ENCODE peak calls at places on chromosomes 6 and 20, in nine cellular contexts. K is colonic mucosa, N is breast epithelium, J is A549, X is aorta, I is prostate gland, G is AG04450, R is astrocyte, B is Panc1. H is an unnamed sample.

GRCh38 chr20:58634818-58635665 is 16.0 kb upstream of the STX16 start:
- DNase-seq in R (no peak), J (no peak), X (no peak), B (no peak), G (no peak), K (no peak), I (no peak), N (no peak), H (peak; percentile 66)

GRCh38 chr6:11714116-11714797 is 64.3 kb downstream of the ADTRP start:
- DNase-seq in J (no peak), X (no peak), G (no peak), B (no peak), K (peak; percentile 10), N (no peak), I (no peak), R (no peak), H (no peak)

GRCh38 chr6:108575905-108576494 is 15.3 kb downstream of the FOXO3 start:
- DNase-seq in K (no peak), G (no peak), I (no peak), N (no peak), B (no peak), X (no peak), J (no peak), R (no peak), H (no peak)

GRCh38 chr20:63657260-63657936 is 714 bp upstream of the RTEL1 start:
- DNase-seq in B (no peak), K (no peak), J (no peak), X (no peak), I (no peak), R (no peak), G (no peak), N (no peak), H (peak; percentile 68)

GRCh38 chr6:127938701-127939100 is 37.8 kb upstream of the THEMIS start:
- DNase-seq in X (no peak), K (no peak), N (no peak), J (no peak), I (no peak), G (no peak), R (peak; percentile 38), B (no peak), H (no peak)

GRCh38 chr6:169957351-169957963 is 206.0 kb downstream of the ERMARD start:
- DNase-seq in X (peak; percentile 42), B (no peak), N (peak; percentile 10), K (peak; percentile 11), I (no peak), J (no peak), G (no peak), R (no peak), H (peak; percentile 62)

GRCh38 chr6:73713426-73714147 is 17.6 kb downstream of the CD109 start:
- DNase-seq in J (no peak), R (no peak), I (no peak), G (no peak), N (no peak), B (no peak), X (no peak), K (no peak), H (no peak)

GRCh38 chr20:1467355-1468116 is 887 bp upstream of the NSFL1C start:
- DNase-seq in K (peak; percentile 66), B (no peak), R (no peak), G (no peak), N (peak; percentile 40), X (peak; percentile 76), I (no peak), J (no peak), H (no peak)

GRCh38 chr20:56925696-56926101 is 296.6 kb downstream of the TFAP2C start:
- DNase-seq in B (no peak), G (no peak), J (no peak), R (no peak), X (no peak), K (no peak), N (no peak), I (no peak), H (no peak)

GRCh38 chr20:57061058-57061900 is 205.2 kb downstream of the BMP7 start:
- DNase-seq in X (no peak), B (no peak), K (no peak), G (no peak), I (peak; percentile 58), R (no peak), N (peak; percentile 58), J (peak; percentile 67), H (no peak)

GRCh38 chr6:130991422-130992144 is 71.5 kb downstream of the EPB41L2 start:
- DNase-seq in N (no peak), X (no peak), R (no peak), K (no peak), B (no peak), I (no peak), G (no peak), J (no peak), H (no peak)

GRCh38 chr6:31356216-31356945 is 598 bp downstream of the HLA-B start:
- DNase-seq in X (no peak), K (peak; percentile 48), N (no peak), B (no peak), I (no peak), R (no peak), J (no peak), G (no peak), H (peak; percentile 86)

GRCh38 chr6:43386492-43386891 is 17.0 kb upstream of the ZNF318 start:
- DNase-seq in K (no peak), J (no peak), B (no peak), I (no peak), X (no peak), N (no peak), R (no peak), G (no peak), H (no peak)

GRCh38 chr6:35596448-35597442 is 84.0 kb upstream of the TULP1 start:
- DNase-seq in G (peak; percentile 46), I (no peak), J (no peak), N (no peak), X (no peak), R (peak; percentile 95), B (no peak), K (no peak), H (peak; percentile 15)
- H3K27ac ChIP-seq in G (no peak overlapping the region), I (peak overlapping the region; percentile 93), J (peak overlapping the region; percentile 51), N (peak overlapping the region; percentile 40), X (no peak overlapping the region), R (peak overlapping the region; percentile 45), B (no peak overlapping the region), K (no peak overlapping the region), H (no peak overlapping the region)

GRCh38 chr20:2654831-2655230 is 2.4 kb downstream of the NOP56 start:
- DNase-seq in J (no peak), N (no peak), X (no peak), G (no peak), B (no peak), I (no peak), K (no peak), R (no peak), H (no peak)
- H3K4me3 ChIP-seq in J (peak overlapping the region; percentile 78), N (no peak overlapping the region), X (no peak overlapping the region), G (no peak overlapping the region), B (peak overlapping the region; percentile 99), I (no peak overlapping the region), K (no peak overlapping the region), R (peak overlapping the region; percentile 100), H (no peak overlapping the region)

GRCh38 chr20:50224553-50225255 is 34.1 kb downstream of the CEBPB start:
- DNase-seq in J (no peak), I (no peak), N (peak; percentile 69), B (no peak), X (peak; percentile 86), G (peak; percentile 91), R (peak; percentile 95), K (peak; percentile 41), H (peak; percentile 93)

GRCh38 chr20:50221501-50222323 is 31.1 kb downstream of the CEBPB start:
- DNase-seq in G (no peak), N (no peak), I (no peak), B (no peak), K (no peak), R (peak; percentile 30), J (no peak), X (peak; percentile 64), H (peak; percentile 60)

GRCh38 chr20:50224052-50224451 is 33.4 kb downstream of the CEBPB start:
- DNase-seq in K (no peak), X (peak; percentile 26), N (no peak), B (no peak), G (no peak), R (no peak), J (no peak), I (no peak), H (no peak)

GRCh38 chr20:50222568-50223320 is 32.1 kb downstream of the CEBPB start:
- DNase-seq in K (no peak), B (no peak), G (no peak), R (no peak), I (no peak), N (no peak), J (no peak), X (peak; percentile 45), H (peak; percentile 66)

DNA sequence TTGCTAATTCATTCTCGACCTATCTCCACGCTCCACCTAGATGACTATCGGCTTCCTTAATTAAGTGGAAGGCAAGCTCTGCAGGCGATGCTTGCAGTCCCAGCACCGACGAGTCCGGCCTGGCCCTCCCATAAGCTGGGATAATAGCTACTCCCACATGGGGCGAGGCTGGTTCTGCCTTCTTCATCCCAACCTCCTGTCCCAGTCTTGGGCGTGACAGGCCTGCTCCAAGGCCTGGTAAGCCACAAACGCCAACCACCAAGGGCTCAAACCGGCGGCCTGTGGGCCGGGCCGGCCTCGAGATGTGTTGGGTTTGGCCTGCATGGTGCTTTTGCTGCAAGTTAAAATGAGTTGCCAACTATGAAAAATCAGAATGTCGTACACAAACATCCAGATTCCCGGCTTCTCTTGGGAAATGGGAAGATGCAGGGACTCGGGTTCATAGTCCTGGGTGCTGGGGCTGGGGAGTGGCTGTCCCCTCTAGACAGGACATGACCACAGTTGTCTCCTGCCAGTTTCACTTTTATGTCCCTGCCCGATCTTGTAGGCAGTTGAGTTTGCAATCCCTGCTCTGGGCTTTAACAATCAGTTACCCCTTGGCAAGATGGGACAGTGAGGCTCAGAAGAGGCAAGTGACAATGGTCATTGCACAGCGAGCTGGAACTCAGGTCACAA is 32.8 kb downstream of the CEBPB start:
- DNase-seq in G (no peak), I (no peak), R (no peak), N (no peak), X (peak; percentile 48), B (no peak), K (no peak), J (no peak), H (peak; percentile 69)
- H3K27ac ChIP-seq in G (no peak overlapping the region), I (peak overlapping the region; percentile 64), R (no peak overlapping the region), N (peak overlapping the region; percentile 85), X (peak overlapping the region; percentile 19), B (no peak overlapping the region), K (no peak overlapping the region), J (no peak overlapping the region), H (no peak overlapping the region)

DNA sequence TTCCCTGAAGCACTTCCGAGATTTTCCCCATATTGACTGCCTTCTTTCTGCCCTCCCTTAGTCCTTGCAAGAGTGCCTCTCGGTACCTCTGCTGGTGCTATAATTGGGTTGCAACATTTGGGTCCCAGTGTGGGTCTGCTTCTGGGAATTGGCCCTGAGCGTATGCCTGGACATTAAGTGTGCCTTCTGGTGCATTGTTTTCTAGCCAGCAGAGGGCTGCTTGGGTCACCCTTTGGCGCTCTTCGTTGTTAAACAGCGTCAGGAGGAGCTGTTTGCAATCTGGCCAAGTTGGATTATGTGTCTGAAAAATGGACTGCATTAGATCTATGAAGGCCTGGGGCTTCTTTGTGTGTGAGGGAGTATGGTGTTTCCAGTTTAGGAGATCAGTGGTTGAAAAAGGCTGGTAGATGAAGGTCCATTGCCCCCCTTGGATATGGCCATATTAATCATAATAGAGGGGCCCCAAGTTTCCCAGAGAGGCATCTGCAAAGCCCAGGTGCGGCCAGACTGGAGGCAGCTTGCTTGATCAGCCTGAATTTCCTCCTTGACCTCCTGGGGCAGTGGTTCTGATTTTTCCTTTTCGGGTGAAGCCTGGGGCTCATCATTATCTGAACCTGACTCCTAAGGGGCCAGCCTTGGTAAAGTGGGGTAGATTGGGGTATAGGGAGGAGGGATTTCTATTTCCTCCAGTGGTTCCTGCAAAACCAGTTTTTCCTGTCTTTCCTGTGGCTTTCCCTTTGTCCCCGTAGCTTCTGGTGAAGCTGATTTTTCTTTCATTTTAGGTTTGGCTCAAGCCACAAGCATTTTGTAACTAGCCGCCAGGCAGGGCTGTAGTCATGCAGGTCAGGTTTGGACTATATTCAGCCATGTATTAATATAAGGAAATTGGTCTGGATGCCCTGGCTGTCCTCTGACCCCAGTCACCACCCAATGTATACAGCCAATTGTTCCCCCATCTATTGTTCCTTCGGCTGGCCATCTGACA is 85.4 kb upstream of the GPR6 start:
- DNase-seq in X (no peak), K (peak; percentile 72), B (no peak), J (no peak), R (no peak), I (peak; percentile 38), G (no peak), N (peak; percentile 76), H (no peak)
- H3K4me3 ChIP-seq in X (no peak overlapping the region), K (no peak overlapping the region), B (no peak overlapping the region), J (no peak overlapping the region), R (no peak overlapping the region), I (no peak overlapping the region), G (no peak overlapping the region), N (no peak overlapping the region), H (no peak overlapping the region)